ENCODE peak calls at places on chromosomes 3 and 15, in six cellular contexts. T is K562, R is GM23338, Q is Panc1, B is HCT116, A is SK-N-SH. D is an unnamed sample.

GRCh38 chr3:47578691-47579632 is at the start of gene CSPG5:
- DNase-seq in T (peak), R (peak), Q (no peak), B (no peak), A (peak), D (no peak)

GRCh38 chr3:197007953-197008352 is 21.7 kb downstream of the MELTF start:
- DNase-seq in T (no peak), R (no peak), Q (no peak), B (no peak), A (no peak), D (no peak)

GRCh38 chr3:125374501-125374995 is 577 bp downstream of the ZNF148 start:
- DNase-seq in T (no peak), R (peak), Q (no peak), B (no peak), A (peak), D (no peak)

GRCh38 chr3:183131735-183132134 is 30.8 kb downstream of the LAMP3 start:
- DNase-seq in T (no peak), R (no peak), Q (no peak), B (no peak), A (no peak), D (no peak)

GRCh38 chr15:62099171-62099601 is 32.4 kb downstream of the C2CD4A start:
- DNase-seq in T (no peak), R (no peak), Q (no peak), B (no peak), A (no peak), D (no peak)

GRCh38 chr3:176359211-176359610 is 838.1 kb downstream of the TBL1XR1 start:
- DNase-seq in T (no peak), R (peak), Q (no peak), B (no peak), A (peak), D (no peak)

GRCh38 chr3:17144665-17144993 is 259.9 kb downstream of the PLCL2 start:
- DNase-seq in T (no peak), R (no peak), Q (no peak), B (no peak), A (no peak), D (no peak)

GRCh38 chr3:170640737-170641171 is 54.9 kb upstream of the SLC7A14 start:
- DNase-seq in T (no peak), R (no peak), Q (no peak), B (no peak), A (no peak), D (no peak)

GRCh38 chr3:134229038-134229437 is 21.6 kb downstream of the RYK start:
- DNase-seq in T (no peak), R (peak), Q (no peak), B (no peak), A (no peak), D (no peak)

GRCh38 chr3:67017211-67017610 is 19.1 kb downstream of the KBTBD8 start:
- DNase-seq in T (peak), R (no peak), Q (no peak), B (no peak), A (peak), D (no peak)

GRCh38 chr3:119733812-119734211 is 31.0 kb downstream of the CFAP91 start:
- DNase-seq in T (no peak), R (no peak), Q (no peak), B (no peak), A (no peak), D (no peak)

GRCh38 chr3:183699238-183699947 is 1.8 kb downstream of the YEATS2 start:
- DNase-seq in T (no peak), R (peak), Q (no peak), B (no peak), A (no peak), D (peak)

GRCh38 chr3:169337541-169337940 is 326.0 kb downstream of the MECOM start:
- DNase-seq in T (no peak), R (no peak), Q (no peak), B (no peak), A (no peak), D (no peak)

GRCh38 chr3:42736081-42736480 is 33.5 kb upstream of the HHATL start:
- DNase-seq in T (no peak), R (no peak), Q (no peak), B (no peak), A (no peak), D (no peak)

GRCh38 chr15:89472785-89473256 is 23.6 kb downstream of the RHCG start:
- DNase-seq in T (peak), R (peak), Q (peak), B (peak), A (peak), D (peak)

GRCh38 chr15:58738051-58738707 is 11.3 kb downstream of the ADAM10 start:
- DNase-seq in T (no peak), R (no peak), Q (no peak), B (no peak), A (no peak), D (peak)

GRCh38 chr3:62940763-62941632 is 65.8 kb upstream of the CADPS start:
- DNase-seq in T (no peak), R (peak), Q (no peak), B (no peak), A (no peak), D (no peak)

GRCh38 chr3:99716463-99716995 is 78.1 kb downstream of the COL8A1 start:
- DNase-seq in T (no peak), R (peak), Q (no peak), B (no peak), A (no peak), D (no peak)

GRCh38 chr3:133506215-133506901 is 67.1 kb upstream of the CDV3 start:
- DNase-seq in T (no peak), R (no peak), Q (no peak), B (no peak), A (no peak), D (no peak)

GRCh38 chr15:55993804-55994539 is 560 bp upstream of the NEDD4 start:
- DNase-seq in T (no peak), R (peak), Q (no peak), B (peak), A (peak), D (no peak)

GRCh38 chr3:128489860-128490649 is 2.9 kb downstream of the GATA2 start:
- DNase-seq in T (no peak), R (peak), Q (no peak), B (no peak), A (no peak), D (peak)

GRCh38 chr3:47512416-47513124 is 942 bp downstream of the ELP6 start:
- DNase-seq in T (peak), R (peak), Q (no peak), B (no peak), A (peak), D (peak)

GRCh38 chr3:158508481-158508880 is 62.5 kb upstream of the MLF1 start:
- DNase-seq in T (no peak), R (no peak), Q (no peak), B (no peak), A (no peak), D (no peak)

GRCh38 chr3:120182613-120183524 is 88.6 kb upstream of the GSK3B start:
- DNase-seq in T (no peak), R (peak), Q (no peak), B (peak), A (no peak), D (peak)

GRCh38 chr3:179046497-179047353 is 24.9 kb downstream of the ZMAT3 start:
- DNase-seq in T (no peak), R (no peak), Q (no peak), B (no peak), A (no peak), D (no peak)

GRCh38 chr3:50811893-50812292 is 137.2 kb downstream of the DOCK3 start:
- DNase-seq in T (no peak), R (no peak), Q (no peak), B (no peak), A (no peak), D (no peak)

GRCh38 chr15:88839146-88839545 is 35.9 kb downstream of the ACAN start:
- DNase-seq in T (no peak), R (no peak), Q (no peak), B (no peak), A (no peak), D (no peak)

DNA sequence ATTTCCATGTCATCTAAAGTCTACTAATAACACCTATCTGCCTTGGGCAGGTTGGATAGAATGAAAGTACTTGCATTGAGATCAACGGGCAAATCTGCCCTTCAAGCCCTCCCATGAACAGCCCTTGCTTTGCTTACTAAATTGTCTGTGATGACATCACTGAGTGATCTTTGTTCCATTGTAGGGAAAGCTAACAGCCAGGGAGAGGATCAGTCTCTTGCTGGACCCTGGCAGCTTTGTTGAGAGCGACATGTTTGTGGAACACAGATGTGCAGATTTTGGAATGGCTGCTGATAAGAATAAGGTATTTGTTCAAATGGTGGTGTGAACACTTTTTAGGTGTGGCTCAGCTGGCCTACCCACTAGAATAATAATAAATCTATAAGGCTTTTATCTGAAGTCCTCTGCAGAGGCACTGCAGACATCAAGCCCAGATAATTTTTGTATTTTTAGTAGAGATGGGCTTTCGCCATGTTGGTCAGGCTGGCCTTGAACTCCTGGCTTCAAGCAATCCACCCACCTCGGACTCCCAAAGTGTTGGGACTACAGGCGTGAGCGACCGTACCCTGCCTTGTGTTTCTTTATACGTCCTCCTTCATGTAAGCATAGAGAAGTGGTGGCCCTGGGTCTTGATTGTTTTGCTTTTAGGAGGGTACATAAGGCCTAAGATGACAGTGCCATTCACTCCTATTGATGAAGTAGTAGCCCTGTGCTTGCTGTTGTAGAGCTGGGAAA is 5.7 kb downstream of the PCCB start:
- DNase-seq in T (no peak), R (no peak), Q (no peak), B (no peak), A (no peak), D (no peak)
- TF ChIP-seq POLR2AphosphoS5 in T (no peak), R (no peak), Q (no peak), B (no peak), A (no peak), D (no peak)

GRCh38 chr15:73867426-73867825 is 5.9 kb upstream of the TBC1D21 start:
- DNase-seq in T (no peak), R (no peak), Q (no peak), B (no peak), A (no peak), D (no peak)
- TF ChIP-seq REST in T (no peak), R (no peak), Q (no peak), B (no peak), A (no peak), D (no peak)

DNA sequence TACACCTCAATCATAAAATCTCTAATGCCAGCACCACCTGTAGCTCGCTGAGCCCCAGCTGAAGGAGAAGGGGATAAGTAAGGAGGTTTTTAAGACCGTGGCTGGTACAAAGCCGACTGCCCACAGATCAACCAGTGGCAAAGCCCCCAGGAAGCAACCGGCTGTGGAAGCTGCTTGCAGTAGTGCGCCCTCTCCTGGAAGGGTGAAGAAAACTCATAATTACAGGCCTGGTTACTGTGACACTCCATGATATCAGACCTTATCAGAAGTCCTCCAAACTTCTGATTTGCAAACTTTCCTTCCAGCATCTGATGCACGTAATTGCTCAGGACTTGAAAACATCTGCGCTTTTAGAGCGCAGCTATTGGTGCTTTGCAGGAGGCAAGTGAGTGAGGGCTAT is 63.1 kb upstream of the MCTP2 start:
- DNase-seq in T (peak), R (peak), Q (no peak), B (peak), A (no peak), D (peak)
- TF ChIP-seq CTCF in T (no peak), R (peak), Q (peak), B (peak), A (peak), D (peak)

GRCh38 chr3:71254251-71254650 is 329.3 kb downstream of the FOXP1 start:
- DNase-seq in T (no peak), R (no peak), Q (no peak), B (no peak), A (no peak), D (no peak)

GRCh38 chr3:71253169-71253568 is 330.4 kb downstream of the FOXP1 start:
- DNase-seq in T (no peak), R (no peak), Q (no peak), B (no peak), A (no peak), D (no peak)

GRCh38 chr3:71255498-71255897 is 328.0 kb downstream of the FOXP1 start:
- DNase-seq in T (no peak), R (no peak), Q (no peak), B (no peak), A (no peak), D (no peak)

GRCh38 chr3:71252466-71252865 is 331.1 kb downstream of the FOXP1 start:
- DNase-seq in T (no peak), R (no peak), Q (no peak), B (no peak), A (no peak), D (no peak)

GRCh38 chr3:71254658-71255057 is 328.9 kb downstream of the FOXP1 start:
- DNase-seq in T (no peak), R (no peak), Q (no peak), B (no peak), A (no peak), D (no peak)
- TF ChIP-seq POLR2AphosphoS5 in T (no peak), R (no peak), Q (no peak), B (no peak), A (no peak), D (no peak)

D was measured in HL-60.